ENCODE peak calls at places on chromosomes 6 and 20, in seven cellular contexts. B is A673, J is brain microvascular endothelial cell, Q is cardiac fibroblast, I is adrenal gland, R is dorsolateral prefrontal cortex, M is K562. K is an unnamed sample.

GRCh38 chr6:121055572-121056163 is 278.6 kb downstream of the TBC1D32 start:
- DNase-seq in J (peak), R (no peak), M (peak), Q (peak), I (no peak), B (peak), K (no peak)

GRCh38 chr20:52076164-52076563 is 115.4 kb downstream of the ZFP64 start:
- DNase-seq in I (no peak), J (peak), R (no peak), Q (peak), B (peak), M (no peak), K (no peak)

GRCh38 chr6:152380351-152380767 is 256.8 kb downstream of the SYNE1 start:
- DNase-seq in J (peak), B (peak), M (no peak), I (no peak), R (no peak), Q (peak), K (peak)

GRCh38 chr20:59751075-59751711 is 146.9 kb downstream of the PHACTR3 start:
- DNase-seq in Q (peak), J (peak), I (peak), M (peak), B (peak), R (peak), K (no peak)

GRCh38 chr6:74287932-74288331 is 591.9 kb downstream of the CD109 start:
- DNase-seq in Q (no peak), B (no peak), R (no peak), J (no peak), M (no peak), I (no peak), K (no peak)

GRCh38 chr20:46916244-46916603 is 21.6 kb downstream of the EYA2 start:
- DNase-seq in B (no peak), I (no peak), M (no peak), R (no peak), J (no peak), Q (no peak), K (no peak)

GRCh38 chr6:142429195-142429594 is 127.4 kb downstream of the ADGRG6 start:
- DNase-seq in M (no peak), B (no peak), R (no peak), J (no peak), I (no peak), Q (peak), K (no peak)

GRCh38 chr6:152474341-152474740 is 162.8 kb downstream of the SYNE1 start:
- DNase-seq in Q (peak), B (no peak), R (no peak), M (no peak), I (no peak), J (peak), K (no peak)

GRCh38 chr20:11544029-11544678 is 373.5 kb upstream of the BTBD3 start:
- DNase-seq in B (peak), M (no peak), J (peak), I (no peak), Q (peak), R (no peak), K (peak)

DNA sequence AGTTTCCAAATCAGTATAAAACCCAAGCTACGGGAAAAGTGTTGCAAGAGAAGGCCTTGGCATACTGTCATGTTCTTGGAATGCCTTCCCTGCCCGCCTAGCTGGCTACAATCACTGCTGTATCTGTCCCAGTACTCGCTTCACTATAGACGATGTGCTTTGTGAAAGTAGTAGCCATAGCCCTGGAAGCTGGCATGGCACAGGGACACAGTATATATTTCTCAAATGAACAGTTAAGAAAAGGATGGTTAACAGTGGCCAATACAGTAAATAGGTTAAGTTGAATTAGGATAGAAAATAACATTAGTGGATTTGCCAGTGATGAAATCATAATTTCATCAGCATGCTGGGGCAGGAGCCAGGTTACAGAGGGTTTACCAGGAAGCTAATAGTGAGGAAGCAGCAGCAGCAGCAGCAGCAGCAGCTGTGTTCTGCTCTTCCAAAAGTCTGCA is 499.3 kb downstream of the CDKAL1 start:
- DNase-seq in J (peak), Q (peak), B (no peak), M (no peak), R (no peak), I (peak), K (no peak)
- H3K4me3 ChIP-seq in J (no peak), Q (peak), B (no peak), M (no peak), R (no peak), I (no peak), K (no peak)

GRCh38 chr6:42137192-42137753 is 5.1 kb downstream of the C6orf132 start:
- DNase-seq in Q (no peak), J (no peak), B (no peak), M (peak), R (no peak), I (no peak), K (no peak)

GRCh38 chr6:42135161-42135560 is 7.3 kb downstream of the C6orf132 start:
- DNase-seq in Q (no peak), B (no peak), M (no peak), J (no peak), R (no peak), I (no peak), K (no peak)

GRCh38 chr6:42138190-42138589 is 4.2 kb downstream of the C6orf132 start:
- DNase-seq in B (no peak), Q (no peak), I (no peak), R (no peak), J (no peak), M (no peak), K (no peak)

GRCh38 chr6:42135722-42136121 is 6.7 kb downstream of the C6orf132 start:
- DNase-seq in I (no peak), B (no peak), R (no peak), Q (no peak), M (no peak), J (no peak), K (no peak)

GRCh38 chr6:42136508-42137191 is 5.8 kb downstream of the C6orf132 start:
- DNase-seq in M (peak), B (peak), Q (peak), I (no peak), J (peak), R (no peak), K (no peak)
- TF ChIP-seq CTCF in M (peak), B (peak), Q (peak), I (no peak), J (peak), R (no peak), K (peak)

DNA sequence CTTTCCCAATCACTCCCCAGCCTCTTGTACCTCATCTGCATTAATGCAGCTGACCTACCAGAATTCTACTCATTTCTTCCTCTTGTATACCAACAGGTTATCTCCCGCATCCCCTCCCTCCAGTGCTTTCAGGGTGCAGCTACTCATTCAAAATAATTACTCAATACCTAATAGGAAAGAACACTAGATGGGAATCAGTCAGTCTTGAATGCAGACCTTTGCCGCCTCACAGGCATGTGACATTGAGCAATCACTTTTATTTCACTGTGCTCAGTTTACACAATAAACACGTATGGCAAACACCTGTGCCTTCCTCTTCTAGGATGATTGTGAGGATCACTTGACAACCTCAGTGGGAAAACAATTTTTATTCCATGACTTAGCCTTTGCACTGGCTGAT is 13.3 kb downstream of the ZSCAN31 start:
- DNase-seq in J (no peak), B (no peak), I (no peak), R (no peak), M (no peak), Q (no peak), K (no peak)
- H3K4me3 ChIP-seq in J (no peak), B (no peak), I (no peak), R (no peak), M (no peak), Q (no peak), K (no peak)

DNA sequence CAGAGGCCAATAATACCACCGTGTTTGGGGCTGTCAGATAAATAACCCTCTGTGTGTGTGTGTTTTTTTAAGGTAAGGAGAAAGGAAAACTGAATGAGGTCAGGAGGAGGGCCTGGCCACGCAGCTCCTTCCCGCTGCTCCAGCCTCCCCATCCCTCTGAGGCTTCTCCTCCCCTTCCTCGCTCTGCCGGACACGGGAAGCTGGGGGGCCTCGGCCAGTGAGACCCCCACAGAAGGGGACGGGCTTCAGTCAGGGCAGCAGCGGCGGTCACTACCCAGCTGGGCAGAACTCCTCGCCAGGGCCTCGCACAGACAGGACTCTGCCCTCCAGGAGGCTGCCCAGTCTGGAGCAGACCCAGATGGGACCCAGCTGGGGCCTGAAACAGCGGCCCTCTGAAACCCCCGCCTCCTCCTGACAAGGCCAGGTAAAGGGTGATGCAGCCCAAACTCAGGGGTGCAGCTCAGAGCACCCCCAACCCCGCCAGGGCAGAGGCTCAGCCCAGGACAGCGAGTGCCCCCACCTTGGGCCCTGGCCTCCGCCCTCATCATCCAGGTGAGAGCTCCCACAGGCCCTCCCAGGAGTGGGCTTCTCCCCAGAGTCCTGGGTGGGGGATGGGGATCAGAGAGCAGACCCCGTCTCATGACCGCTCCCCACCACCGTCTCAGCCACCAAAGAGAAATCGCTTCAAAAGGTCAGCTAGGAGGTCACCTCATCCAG is 2.3 kb downstream of the EEF1A2 start:
- DNase-seq in J (no peak), I (peak), M (no peak), B (no peak), Q (no peak), R (no peak), K (no peak)
- TF ChIP-seq CTCF in J (no peak), I (peak), M (no peak), B (no peak), Q (no peak), R (no peak), K (no peak)

DNA sequence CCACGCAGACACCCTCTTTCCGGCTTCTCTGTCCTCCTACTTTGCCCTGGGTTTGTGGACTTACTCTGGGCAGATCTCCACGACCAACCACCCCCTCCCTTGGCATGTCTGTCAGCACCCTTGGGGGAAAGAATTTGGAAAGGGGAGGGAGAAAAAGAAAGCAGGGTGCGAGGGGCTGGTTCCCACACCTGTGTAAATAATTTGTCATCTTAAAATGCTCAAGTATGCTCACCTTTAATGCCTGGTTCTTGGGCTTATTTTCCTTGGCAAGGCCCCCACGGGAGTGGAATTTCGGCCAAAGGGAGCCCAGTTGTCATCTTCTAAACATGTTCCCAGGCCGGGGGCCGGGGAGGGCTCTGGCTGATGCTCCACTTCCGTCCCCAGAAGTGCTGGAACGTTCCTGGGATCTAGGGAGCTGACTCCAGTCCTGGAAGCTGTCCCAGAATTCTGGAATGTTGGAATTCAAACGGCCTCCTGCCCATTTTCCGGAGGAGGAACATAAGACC is 122.1 kb downstream of the CEBPB start:
- DNase-seq in Q (peak), M (no peak), R (peak), I (peak), B (no peak), J (no peak), K (no peak)
- H3K4me3 ChIP-seq in Q (no peak), M (no peak), R (no peak), I (no peak), B (no peak), J (no peak), K (no peak)

K was measured in kidney epithelial cell.